ENCODE peak calls at places on chromosomes 12 and 14, in seven cellular contexts. W is mesenchymal stem cell, V is mesendoderm, Q is neuronal stem cell, O is IMR-90, N is H1, G is trophoblast cell. C is an unnamed sample.

GRCh38 chr12:101047652-101048051 is 162.4 kb downstream of the SLC5A8 start:
- DNase-seq in W (no peak), V (no peak), Q (no peak), O (no peak), N (no peak), G (no peak), C (no peak)

GRCh38 chr14:65173973-65174693 is 71.8 kb upstream of the MAX start:
- DNase-seq in W (no peak), V (peak), Q (peak), O (no peak), N (peak), G (no peak), C (peak)

GRCh38 chr12:26120561-26121274 is 4.1 kb downstream of the BHLHE41 start:
- DNase-seq in W (no peak), V (no peak), Q (no peak), O (no peak), N (no peak), G (no peak), C (no peak)

GRCh38 chr14:101169267-101169666 is 265.7 kb upstream of the RTL1 start:
- DNase-seq in W (no peak), V (no peak), Q (no peak), O (no peak), N (no peak), G (no peak), C (no peak)

GRCh38 chr14:85087201-85087600 is 442.7 kb upstream of the FLRT2 start:
- DNase-seq in W (no peak), V (no peak), Q (no peak), O (peak), N (no peak), G (no peak), C (no peak)

GRCh38 chr14:68143341-68143807 is 323.8 kb downstream of the RAD51B start:
- DNase-seq in W (peak), V (no peak), Q (no peak), O (peak), N (no peak), G (no peak), C (no peak)

GRCh38 chr14:102951034-102951433 is 28.6 kb downstream of the AMN start:
- DNase-seq in W (no peak), V (no peak), Q (no peak), O (no peak), N (no peak), G (no peak), C (no peak)

GRCh38 chr12:79936670-79937069 is 1.8 kb upstream of the PPP1R12A start:
- DNase-seq in W (no peak), V (no peak), Q (no peak), O (no peak), N (no peak), G (no peak), C (no peak)

GRCh38 chr12:47302111-47302597 is 222.4 kb upstream of the AMIGO2 start:
- DNase-seq in W (no peak), V (peak), Q (no peak), O (no peak), N (no peak), G (peak), C (no peak)

GRCh38 chr12:67925551-67925950 is 63.7 kb upstream of the IFNG-AS1 start:
- DNase-seq in W (no peak), V (no peak), Q (no peak), O (no peak), N (no peak), G (peak), C (no peak)

GRCh38 chr12:104480826-104481457 is 24.2 kb downstream of the CHST11 start:
- DNase-seq in W (peak), V (no peak), Q (no peak), O (peak), N (no peak), G (peak), C (no peak)

GRCh38 chr12:57340104-57340503 is 89.1 kb upstream of the STAC3 start:
- DNase-seq in W (peak), V (peak), Q (no peak), O (peak), N (no peak), G (peak), C (no peak)

GRCh38 chr12:119916111-119916510 is 39.0 kb upstream of the CIT start:
- DNase-seq in W (no peak), V (no peak), Q (no peak), O (no peak), N (no peak), G (no peak), C (no peak)

GRCh38 chr14:57699947-57700346 is 165.9 kb downstream of the SLC35F4 start:
- DNase-seq in W (no peak), V (no peak), Q (no peak), O (no peak), N (no peak), G (no peak), C (no peak)

GRCh38 chr12:112936927-112937326 is 1.3 kb upstream of the OAS3 start:
- DNase-seq in W (peak), V (no peak), Q (no peak), O (no peak), N (no peak), G (no peak), C (no peak)

GRCh38 chr12:53208877-53209463 is 1.9 kb upstream of the ITGB7 start:
- DNase-seq in W (no peak), V (no peak), Q (no peak), O (no peak), N (no peak), G (no peak), C (no peak)
- H4K8ac ChIP-seq in W (peak), V (no peak), Q (no peak), O (no peak), N (no peak), G (no peak), C (no peak)

DNA sequence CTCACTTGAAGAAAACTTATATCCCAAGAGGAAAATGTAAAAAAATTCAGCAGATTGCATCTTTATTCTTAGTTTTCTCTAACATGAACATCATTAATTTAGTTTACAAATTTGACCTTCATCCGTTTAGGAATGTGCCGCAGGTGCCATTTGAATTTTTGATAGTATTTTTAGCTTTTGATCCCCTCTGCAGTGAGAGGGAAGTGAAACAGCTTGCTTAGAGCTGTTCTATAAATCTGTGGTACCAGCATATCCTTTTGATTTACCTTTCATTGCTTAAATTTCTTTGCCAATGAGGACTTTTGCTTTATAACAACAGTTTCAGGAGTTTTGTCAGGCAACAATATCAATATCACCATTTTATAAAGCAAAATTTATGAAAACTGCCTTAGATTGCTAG is 32.7 kb downstream of the DUSP6 start:
- DNase-seq in W (no peak), V (no peak), Q (no peak), O (no peak), N (no peak), G (no peak), C (no peak)
- H4K8ac ChIP-seq in W (no peak), V (no peak), Q (no peak), O (no peak), N (no peak), G (no peak), C (no peak)

DNA sequence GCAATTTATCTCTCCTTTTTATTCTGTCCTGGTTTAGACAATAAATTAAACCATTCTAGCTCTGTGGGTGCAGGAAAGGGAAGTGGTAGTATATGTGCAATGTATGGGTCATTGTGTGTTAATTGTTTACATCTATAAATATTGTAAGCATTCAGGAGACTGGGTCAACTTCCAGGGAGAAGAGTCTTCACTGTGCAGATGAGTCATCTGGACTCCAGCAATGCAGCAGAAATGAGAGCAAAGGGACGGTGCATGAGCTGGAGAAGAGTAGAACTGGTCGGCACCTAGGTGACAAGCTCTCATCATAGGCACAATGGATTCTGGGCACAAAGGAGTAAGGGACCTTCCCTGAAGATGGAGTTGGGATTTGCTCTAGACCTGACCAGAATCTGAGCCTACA is 211.1 kb upstream of the DAAM1 start:
- DNase-seq in W (peak), V (no peak), Q (no peak), O (peak), N (no peak), G (peak), C (no peak)
- H4K8ac ChIP-seq in W (no peak), V (no peak), Q (no peak), O (no peak), N (no peak), G (no peak), C (no peak)

GRCh38 chr12:7059780-7060179 is 738 bp upstream of the C1S start:
- DNase-seq in W (no peak), V (no peak), Q (no peak), O (no peak), N (no peak), G (no peak), C (no peak)
- H4K8ac ChIP-seq in W (no peak), V (no peak), Q (no peak), O (peak), N (no peak), G (no peak), C (no peak)

GRCh38 chr14:34439090-34439489 is 22.9 kb downstream of the SPTSSA start:
- DNase-seq in W (no peak), V (peak), Q (no peak), O (no peak), N (no peak), G (no peak), C (peak)
- H4K8ac ChIP-seq in W (no peak), V (no peak), Q (no peak), O (no peak), N (no peak), G (no peak), C (no peak)

GRCh38 chr12:5944053-5944452 is 1.0 kb downstream of the ANO2 start:
- DNase-seq in W (no peak), V (no peak), Q (no peak), O (no peak), N (no peak), G (no peak), C (no peak)

GRCh38 chr12:5945071-5946008 is at the start of gene ANO2:
- DNase-seq in W (peak), V (peak), Q (peak), O (no peak), N (peak), G (peak), C (peak)

GRCh38 chr12:5948696-5949095 is 3.6 kb upstream of the ANO2 start:
- DNase-seq in W (no peak), V (no peak), Q (no peak), O (no peak), N (no peak), G (no peak), C (no peak)

GRCh38 chr12:5944688-5945070 is 380 bp downstream of the ANO2 start:
- DNase-seq in W (no peak), V (peak), Q (no peak), O (no peak), N (no peak), G (peak), C (no peak)

DNA sequence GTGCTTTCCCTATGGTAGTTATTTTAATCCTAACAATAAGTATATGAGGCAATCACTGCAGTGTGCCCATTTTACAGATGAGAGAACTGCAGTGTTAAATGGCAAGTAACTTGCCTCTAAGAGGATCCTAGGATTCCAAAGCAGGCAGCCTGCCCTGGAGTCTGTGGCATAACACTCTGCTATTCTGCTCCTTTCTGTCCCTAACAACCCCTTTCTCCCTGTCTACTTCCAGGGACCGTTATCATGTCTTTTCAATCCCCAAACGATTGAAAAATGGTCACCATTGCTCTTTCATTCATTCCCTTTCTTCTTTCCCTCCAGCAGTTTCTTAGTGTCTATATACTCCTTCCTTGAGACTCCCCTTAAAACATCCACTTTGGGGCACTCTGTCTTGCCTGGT is 1.3 kb upstream of the ANO2 start:
- DNase-seq in W (no peak), V (no peak), Q (no peak), O (no peak), N (no peak), G (no peak), C (no peak)
- H4K8ac ChIP-seq in W (no peak), V (no peak), Q (no peak), O (no peak), N (no peak), G (no peak), C (no peak)

DNA sequence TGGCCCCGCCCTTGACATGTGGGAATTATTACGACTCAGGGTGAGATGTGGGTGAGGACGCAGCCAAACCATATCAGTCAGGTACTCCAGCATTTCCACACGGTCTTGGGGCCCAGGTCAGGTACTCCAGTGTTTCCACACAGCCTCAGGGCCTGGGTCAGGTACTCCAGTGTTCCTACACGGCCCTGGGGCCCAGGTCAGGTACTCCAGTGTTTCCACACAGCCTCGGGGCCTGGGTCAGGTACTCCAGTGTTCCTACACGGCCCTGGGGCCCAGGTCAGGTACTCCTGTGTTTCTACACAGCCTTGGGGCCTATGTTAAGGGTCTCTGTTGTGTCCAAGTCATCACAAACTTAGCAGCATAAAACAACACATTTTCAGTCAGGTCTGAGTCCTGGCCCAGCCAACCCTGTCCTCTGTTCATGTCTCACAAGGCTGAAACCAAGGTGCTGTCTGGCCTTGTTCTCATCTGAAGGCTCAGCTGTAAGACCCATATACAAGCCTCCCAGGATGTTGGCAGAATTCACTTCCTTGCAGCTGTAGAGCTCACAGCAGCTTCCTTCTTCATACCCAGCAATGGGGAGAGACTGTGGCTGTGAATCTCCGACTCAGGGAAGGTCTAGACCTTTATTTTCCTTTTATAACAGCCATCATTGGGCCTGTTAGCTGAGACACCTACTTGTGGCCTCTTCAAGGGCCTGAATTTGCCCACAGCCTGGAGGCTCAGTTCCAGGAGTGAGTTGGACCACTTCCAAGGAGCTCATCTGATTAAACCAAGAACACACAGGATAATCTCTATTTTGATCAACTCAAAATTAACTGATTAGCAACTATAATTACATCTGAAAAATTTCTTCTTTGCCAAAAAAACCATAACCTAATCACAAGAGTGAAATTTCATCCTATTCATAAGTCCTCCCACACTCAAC is 107.5 kb upstream of the SFSWAP start:
- DNase-seq in W (no peak), V (no peak), Q (no peak), O (no peak), N (no peak), G (no peak), C (no peak)
- H4K8ac ChIP-seq in W (no peak), V (no peak), Q (no peak), O (no peak), N (no peak), G (no peak), C (no peak)

GRCh38 chr12:130100634-130101033 is 61.6 kb upstream of the FZD10 start:
- DNase-seq in W (no peak), V (no peak), Q (no peak), O (no peak), N (no peak), G (peak), C (no peak)

GRCh38 chr12:130101370-130101769 is 60.9 kb upstream of the FZD10 start:
- DNase-seq in W (no peak), V (no peak), Q (no peak), O (no peak), N (no peak), G (peak), C (peak)

GRCh38 chr12:130097798-130098255 is 64.4 kb upstream of the FZD10 start:
- DNase-seq in W (no peak), V (peak), Q (no peak), O (no peak), N (no peak), G (peak), C (no peak)

GRCh38 chr12:130098301-130099005 is 63.8 kb upstream of the FZD10 start:
- DNase-seq in W (no peak), V (no peak), Q (no peak), O (no peak), N (no peak), G (no peak), C (no peak)

DNA sequence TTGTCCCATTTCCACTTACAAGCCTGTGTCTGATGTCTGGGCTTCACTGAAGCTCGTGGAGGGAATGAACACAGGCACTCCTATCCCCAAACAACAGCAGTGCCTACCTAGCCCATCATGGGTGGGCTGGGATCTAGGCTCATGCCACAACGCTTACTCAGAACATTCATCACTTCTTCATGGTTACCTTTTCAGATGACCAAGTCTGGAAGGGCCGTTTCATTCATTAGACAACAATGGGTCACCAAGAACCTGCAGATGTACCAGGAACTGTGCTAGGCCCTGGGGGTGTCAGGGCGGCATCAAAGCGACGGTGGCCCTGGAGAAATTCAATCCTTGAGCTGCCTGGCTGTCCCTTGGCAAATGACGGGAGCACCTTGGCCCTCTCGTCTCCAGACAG is 64.9 kb upstream of the FZD10 start:
- DNase-seq in W (no peak), V (no peak), Q (no peak), O (no peak), N (no peak), G (no peak), C (no peak)
- H4K8ac ChIP-seq in W (no peak), V (no peak), Q (no peak), O (no peak), N (no peak), G (no peak), C (no peak)

GRCh38 chr14:105299654-105300541 is 903 bp downstream of the BRF1 start:
- DNase-seq in W (peak), V (no peak), Q (peak), O (no peak), N (no peak), G (no peak), C (peak)
- H4K8ac ChIP-seq in W (peak), V (no peak), Q (peak), O (peak), N (peak), G (peak), C (no peak)

DNA sequence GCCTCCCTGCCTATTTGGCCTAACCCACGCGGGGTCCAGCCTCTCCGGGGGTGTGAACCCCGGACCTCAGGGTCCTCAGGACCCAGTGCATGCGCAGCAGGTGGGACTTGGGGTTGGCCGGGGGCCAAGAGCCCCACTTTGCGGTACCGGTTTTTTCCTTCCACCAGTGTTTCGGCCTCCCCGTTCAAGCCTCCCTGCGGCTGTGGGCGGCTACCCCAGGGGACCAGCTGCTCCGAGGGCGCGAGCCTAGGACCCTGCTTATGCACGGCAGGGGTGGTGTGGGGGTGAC is 327.3 kb downstream of the ALG10 start:
- DNase-seq in W (no peak), V (no peak), Q (no peak), O (no peak), N (no peak), G (no peak), C (no peak)
- H4K8ac ChIP-seq in W (no peak), V (no peak), Q (no peak), O (no peak), N (no peak), G (no peak), C (no peak)

C was measured in H9.